ENCODE peak calls at places on chromosomes 3 and 15, in four cellular contexts. R, F, I and P are unnamed samples.

GRCh38 chr15:48722764-48723661 is 77.5 kb upstream of the FBN1 start:
- DNase-seq in I (peak), F (no peak), R (peak), P (peak)

GRCh38 chr15:56732881-56733130 is 503 bp downstream of the ZNF280D start:
- DNase-seq in F (no peak), I (no peak), R (peak), P (no peak)

GRCh38 chr15:57479005-57479404 is 102.7 kb downstream of the CGNL1 start:
- DNase-seq in R (no peak), F (no peak), I (no peak), P (no peak)

GRCh38 chr15:48823237-48823636 is 12.4 kb upstream of the CEP152 start:
- DNase-seq in F (peak), I (peak), R (no peak), P (no peak)

GRCh38 chr3:191382661-191383060 is 52.3 kb upstream of the UTS2B start:
- DNase-seq in R (no peak), I (no peak), F (no peak), P (no peak)

GRCh38 chr3:183699238-183699947 is 1.8 kb downstream of the YEATS2 start:
- DNase-seq in F (no peak), I (no peak), R (no peak), P (peak)

GRCh38 chr15:43735402-43735801 is 10.8 kb upstream of the PDIA3 start:
- DNase-seq in R (no peak), F (no peak), I (no peak), P (no peak)

GRCh38 chr15:22913646-22914380 is 66.4 kb downstream of the CYFIP1 start:
- DNase-seq in F (no peak), R (no peak), I (no peak), P (no peak)

GRCh38 chr3:36696799-36697198 is 67.6 kb downstream of the DCLK3 start:
- DNase-seq in R (no peak), I (no peak), F (no peak), P (no peak)

GRCh38 chr3:38585791-38586420 is 63.6 kb downstream of the SCN5A start:
- DNase-seq in R (no peak), F (no peak), I (no peak), P (no peak)

GRCh38 chr3:186241910-186242821 is 119.9 kb downstream of the DGKG start:
- DNase-seq in F (peak), I (peak), R (peak), P (peak)

GRCh38 chr3:131561511-131561910 is 58.7 kb upstream of the MRPL3 start:
- DNase-seq in R (no peak), F (peak), I (peak), P (no peak)

GRCh38 chr3:16252988-16253387 is 11.8 kb downstream of the DPH3 start:
- DNase-seq in F (no peak), I (no peak), R (no peak), P (no peak)

GRCh38 chr15:43977072-43977884 is 150.5 kb downstream of the WDR76 start:
- DNase-seq in I (no peak), F (no peak), R (peak), P (peak)

GRCh38 chr15:76012021-76012551 is at the start of gene NRG4:
- DNase-seq in I (peak), F (no peak), R (peak), P (no peak)

GRCh38 chr3:32472716-32473115 is 29.9 kb downstream of the CMTM6 start:
- DNase-seq in F (no peak), I (no peak), R (no peak), P (no peak)

GRCh38 chr3:5133689-5134088 is 11.6 kb downstream of the ARL8B start:
- DNase-seq in R (no peak), F (no peak), I (no peak), P (no peak)

GRCh38 chr3:193686665-193687506 is 93.9 kb downstream of the OPA1 start:
- DNase-seq in I (no peak), R (no peak), F (no peak), P (no peak)

GRCh38 chr3:23533596-23534386 is 272.0 kb upstream of the UBE2E1 start:
- DNase-seq in I (no peak), R (no peak), F (no peak), P (no peak)

GRCh38 chr3:18382760-18383369 is 42.3 kb downstream of the SATB1 start:
- DNase-seq in F (no peak), I (no peak), R (no peak), P (no peak)

GRCh38 chr15:29364429-29365078 is 94.9 kb upstream of the NSMCE3 start:
- DNase-seq in I (peak), R (no peak), F (peak), P (peak)

GRCh38 chr3:187946031-187946691 is 200.9 kb upstream of the BCL6 start:
- DNase-seq in I (peak), F (no peak), R (no peak), P (peak)

GRCh38 chr3:130702985-130703384 is 43.6 kb downstream of the PIK3R4 start:
- DNase-seq in R (no peak), F (no peak), I (no peak), P (no peak)

GRCh38 chr3:185268194-185268809 is 14.5 kb upstream of the EHHADH start:
- DNase-seq in F (no peak), I (no peak), R (no peak), P (no peak)

GRCh38 chr3:102123590-102124190 is 274.4 kb downstream of the NFKBIZ start:
- DNase-seq in I (peak), R (no peak), F (no peak), P (no peak)

GRCh38 chr15:96503276-96503675 is 172.8 kb downstream of the NR2F2 start:
- DNase-seq in R (no peak), I (no peak), F (no peak), P (no peak)

DNA sequence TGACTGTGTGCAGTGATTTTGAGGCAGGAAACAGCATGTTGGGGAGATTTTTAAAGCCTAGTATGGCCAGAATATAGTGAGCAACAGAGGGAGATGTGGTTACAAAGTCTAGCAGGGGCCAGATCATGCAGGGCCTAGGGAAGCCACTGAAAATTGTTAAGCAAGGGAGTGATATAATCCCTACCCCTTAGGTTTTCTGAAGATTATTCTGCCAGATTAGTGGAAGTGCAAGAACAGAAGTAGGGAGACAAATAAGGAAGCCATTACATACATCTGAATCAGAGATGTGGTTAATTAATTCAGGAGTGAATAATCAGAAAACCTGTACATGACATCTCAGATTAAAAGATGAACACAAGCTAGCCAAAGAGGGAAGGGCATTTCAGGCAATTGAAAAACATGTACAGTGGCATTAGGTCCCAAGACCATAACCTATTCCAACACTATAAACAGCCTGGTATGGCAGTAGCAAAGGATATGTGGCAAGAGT is 54.8 kb downstream of the MSL2 start:
- DNase-seq in I (peak), F (no peak), R (no peak), P (no peak)
- H3K4me2 ChIP-seq in I (peak), F (no peak), R (peak), P (no peak)

GRCh38 chr15:66756220-66756769 is 54.3 kb downstream of the SMAD6 start:
- DNase-seq in I (no peak), R (no peak), F (no peak), P (no peak)
- H3K9ac ChIP-seq in I (no peak), R (no peak), F (no peak), P (no peak)

DNA sequence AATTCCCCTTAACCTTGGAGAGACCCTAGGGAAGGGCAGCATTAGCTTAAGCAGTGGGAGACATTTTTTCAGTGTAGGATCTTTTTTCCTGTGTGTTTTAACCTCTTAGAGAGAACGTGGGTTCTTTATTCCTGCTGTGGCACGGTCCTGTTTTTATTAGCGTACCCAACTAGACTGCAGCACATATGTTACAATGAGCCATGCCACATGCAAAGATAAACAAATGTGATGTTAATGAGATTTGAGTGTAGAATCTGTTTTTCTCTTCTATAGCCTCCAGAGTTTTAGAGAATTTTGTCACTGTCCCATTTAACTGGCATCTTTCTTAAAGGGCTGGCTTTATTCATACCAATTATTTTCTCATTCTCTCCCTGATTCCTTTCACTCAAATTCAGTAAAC is 347.5 kb downstream of the CNTN4 start:
- DNase-seq in R (no peak), I (no peak), F (no peak), P (no peak)
- H3K4me2 ChIP-seq in R (no peak), I (no peak), F (no peak), P (no peak)

DNA sequence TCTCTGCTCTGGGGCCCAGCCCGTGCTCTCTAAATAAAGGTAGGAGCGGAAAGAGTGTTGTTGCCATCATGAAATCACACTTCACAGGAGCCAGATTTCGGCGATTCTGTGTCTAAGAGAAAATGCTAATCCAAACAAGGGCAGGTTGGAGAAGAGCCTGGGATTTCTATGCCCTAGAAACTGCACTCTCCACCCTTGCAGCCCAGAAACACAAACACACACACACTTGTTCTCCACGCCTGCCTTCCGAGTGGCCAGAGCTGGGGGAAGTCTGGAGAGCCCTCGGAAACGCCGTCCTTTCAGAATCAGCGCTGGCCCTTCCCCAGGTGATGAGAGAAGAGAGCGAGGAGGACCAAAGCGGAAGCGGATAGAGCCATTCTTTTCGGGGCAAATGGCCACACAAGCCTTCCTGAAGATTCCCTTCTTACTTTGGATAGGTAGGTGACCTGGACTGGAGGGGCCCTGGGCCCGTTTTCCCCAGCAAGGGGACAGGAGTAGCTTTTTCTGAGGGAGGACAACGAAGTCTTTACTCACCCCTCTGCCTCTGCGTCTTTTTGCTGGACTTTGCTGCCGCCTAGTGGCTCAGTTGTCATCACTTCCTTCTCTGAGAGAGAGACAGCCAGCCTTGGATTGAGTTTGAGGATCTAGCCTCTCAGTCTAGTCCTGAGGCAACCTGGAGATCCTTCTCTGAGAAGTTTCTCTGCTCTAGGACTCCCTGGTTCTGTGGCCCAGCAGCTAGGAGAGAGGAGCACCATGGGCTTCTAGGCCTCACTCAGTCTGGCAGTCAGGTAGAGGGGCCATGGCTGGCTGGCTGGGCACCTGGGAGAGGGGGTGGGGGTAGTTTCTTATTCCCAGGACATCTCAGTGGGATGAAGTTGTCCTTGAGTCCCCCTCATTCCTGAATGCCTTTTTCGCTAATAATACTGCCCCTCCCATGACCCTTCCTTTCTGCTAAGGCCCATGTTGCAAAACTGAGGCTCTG is 37.7 kb downstream of the SENP8 start:
- DNase-seq in I (peak), F (peak), R (peak), P (peak)
- H3K9ac ChIP-seq in I (peak), F (no peak), R (no peak), P (no peak)

GRCh38 chr3:45590822-45591546 is 3.6 kb upstream of the LIMD1 start:
- DNase-seq in R (no peak), F (no peak), I (no peak), P (no peak)

GRCh38 chr3:45592830-45593707 is 1.5 kb upstream of the LIMD1 start:
- DNase-seq in F (peak), I (peak), R (peak), P (peak)

GRCh38 chr3:45593708-45594601 is 596 bp upstream of the LIMD1 start:
- DNase-seq in R (peak), I (peak), F (peak), P (peak)

GRCh38 chr3:45591547-45591912 is 3.0 kb upstream of the LIMD1 start:
- DNase-seq in R (no peak), F (no peak), I (no peak), P (no peak)

GRCh38 chr3:45592405-45592804 is 2.1 kb upstream of the LIMD1 start:
- DNase-seq in F (no peak), R (no peak), I (no peak), P (no peak)
- H3K4me2 ChIP-seq in F (no peak), R (no peak), I (peak), P (no peak)